ENCODE peak calls at places on chromosomes 5 and 9, in ten cellular contexts. One of them, this sample, is unnamed. For H3K4me1, the result is how much of the 10 kb centered on the place peaks cover.

GRCh38 chr9:101458955-101459631 is 23.5 kb upstream of the ALDOB start:
- DNase-seq in heart left ventricle: no peak
- DNase-seq in transverse colon: no peak
- DNase-seq in upper lobe of right lung: no peak
- DNase-seq in CD8-positive, alpha-beta memory T cell: no peak
- DNase-seq in mesenchymal stem cell: peak
- DNase-seq in heart right ventricle: no peak
- DNase-seq in CD4-positive, alpha-beta memory T cell: peak
- DNase-seq in mammary epithelial cell: peak
- DNase-seq in astrocyte: peak
- DNase-seq in this sample: peak

GRCh38 chr9:613771-614347 is 227.6 kb upstream of the DMRT1 start:
- DNase-seq in CD8-positive, alpha-beta memory T cell: no peak
- DNase-seq in CD4-positive, alpha-beta memory T cell: peak
- DNase-seq in upper lobe of right lung: peak
- DNase-seq in astrocyte: peak
- DNase-seq in transverse colon: peak
- DNase-seq in heart left ventricle: peak
- DNase-seq in heart right ventricle: peak
- DNase-seq in mesenchymal stem cell: peak
- DNase-seq in mammary epithelial cell: peak
- DNase-seq in this sample: peak

GRCh38 chr5:125190232-125191051 is 444.0 kb upstream of the ZNF608 start:
- DNase-seq in heart right ventricle: no peak
- DNase-seq in heart left ventricle: no peak
- DNase-seq in transverse colon: no peak
- DNase-seq in astrocyte: no peak
- DNase-seq in CD8-positive, alpha-beta memory T cell: no peak
- DNase-seq in CD4-positive, alpha-beta memory T cell: no peak
- DNase-seq in mammary epithelial cell: peak
- DNase-seq in mesenchymal stem cell: peak
- DNase-seq in upper lobe of right lung: no peak
- DNase-seq in this sample: no peak

GRCh38 chr9:35905912-35906679 is at the start of gene HRCT1:
- DNase-seq in mesenchymal stem cell: peak
- DNase-seq in upper lobe of right lung: peak
- DNase-seq in CD4-positive, alpha-beta memory T cell: no peak
- DNase-seq in heart left ventricle: peak
- DNase-seq in heart right ventricle: peak
- DNase-seq in transverse colon: peak
- DNase-seq in astrocyte: peak
- DNase-seq in CD8-positive, alpha-beta memory T cell: no peak
- DNase-seq in mammary epithelial cell: peak
- DNase-seq in this sample: peak

GRCh38 chr5:66518753-66519152 is 77.4 kb upstream of the MAST4 start:
- DNase-seq in CD4-positive, alpha-beta memory T cell: no peak
- DNase-seq in mesenchymal stem cell: no peak
- DNase-seq in transverse colon: no peak
- DNase-seq in upper lobe of right lung: no peak
- DNase-seq in astrocyte: peak
- DNase-seq in heart right ventricle: no peak
- DNase-seq in heart left ventricle: no peak
- DNase-seq in CD8-positive, alpha-beta memory T cell: no peak
- DNase-seq in mammary epithelial cell: peak
- DNase-seq in this sample: peak

GRCh38 chr9:135478191-135478590 is 1.4 kb upstream of the PPP1R26 start:
- DNase-seq in mammary epithelial cell: no peak
- DNase-seq in upper lobe of right lung: no peak
- DNase-seq in heart left ventricle: no peak
- DNase-seq in transverse colon: no peak
- DNase-seq in astrocyte: no peak
- DNase-seq in heart right ventricle: no peak
- DNase-seq in CD8-positive, alpha-beta memory T cell: no peak
- DNase-seq in CD4-positive, alpha-beta memory T cell: no peak
- DNase-seq in mesenchymal stem cell: no peak
- DNase-seq in this sample: no peak

GRCh38 chr5:65142511-65143011 is 339.2 kb downstream of the ADAMTS6 start:
- DNase-seq in astrocyte: peak
- DNase-seq in heart left ventricle: no peak
- DNase-seq in transverse colon: no peak
- DNase-seq in upper lobe of right lung: no peak
- DNase-seq in CD4-positive, alpha-beta memory T cell: no peak
- DNase-seq in mammary epithelial cell: no peak
- DNase-seq in mesenchymal stem cell: peak
- DNase-seq in heart right ventricle: no peak
- DNase-seq in CD8-positive, alpha-beta memory T cell: no peak
- DNase-seq in this sample: no peak

GRCh38 chr5:3220638-3221288 is 374.9 kb upstream of the IRX1 start:
- DNase-seq in CD8-positive, alpha-beta memory T cell: no peak
- DNase-seq in CD4-positive, alpha-beta memory T cell: no peak
- DNase-seq in astrocyte: no peak
- DNase-seq in upper lobe of right lung: no peak
- DNase-seq in transverse colon: no peak
- DNase-seq in heart right ventricle: no peak
- DNase-seq in mesenchymal stem cell: no peak
- DNase-seq in heart left ventricle: no peak
- DNase-seq in mammary epithelial cell: no peak
- DNase-seq in this sample: no peak

GRCh38 chr5:81971086-81971693 is 633 bp upstream of the ATG10 start:
- DNase-seq in astrocyte: peak
- DNase-seq in upper lobe of right lung: no peak
- DNase-seq in CD4-positive, alpha-beta memory T cell: peak
- DNase-seq in mesenchymal stem cell: peak
- DNase-seq in CD8-positive, alpha-beta memory T cell: no peak
- DNase-seq in heart right ventricle: no peak
- DNase-seq in mammary epithelial cell: no peak
- DNase-seq in transverse colon: peak
- DNase-seq in heart left ventricle: no peak
- DNase-seq in this sample: no peak

GRCh38 chr5:88883566-88884434 is 816 bp upstream of the MEF2C start:
- DNase-seq in CD8-positive, alpha-beta memory T cell: no peak
- DNase-seq in upper lobe of right lung: peak
- DNase-seq in transverse colon: peak
- DNase-seq in mesenchymal stem cell: peak
- DNase-seq in heart left ventricle: peak
- DNase-seq in CD4-positive, alpha-beta memory T cell: no peak
- DNase-seq in heart right ventricle: peak
- DNase-seq in astrocyte: peak
- DNase-seq in mammary epithelial cell: peak
- DNase-seq in this sample: peak

GRCh38 chr5:58922392-58923171 is 339.7 kb downstream of the RAB3C start:
- DNase-seq in astrocyte: peak
- DNase-seq in upper lobe of right lung: peak
- DNase-seq in CD8-positive, alpha-beta memory T cell: no peak
- DNase-seq in transverse colon: peak
- DNase-seq in CD4-positive, alpha-beta memory T cell: no peak
- DNase-seq in heart right ventricle: peak
- DNase-seq in mesenchymal stem cell: no peak
- DNase-seq in mammary epithelial cell: no peak
- DNase-seq in heart left ventricle: peak
- DNase-seq in this sample: peak

GRCh38 chr9:123550012-123550411 is 194.0 kb downstream of the CRB2 start:
- DNase-seq in mammary epithelial cell: no peak
- DNase-seq in upper lobe of right lung: no peak
- DNase-seq in heart right ventricle: no peak
- DNase-seq in transverse colon: no peak
- DNase-seq in CD4-positive, alpha-beta memory T cell: no peak
- DNase-seq in astrocyte: peak
- DNase-seq in heart left ventricle: no peak
- DNase-seq in mesenchymal stem cell: no peak
- DNase-seq in CD8-positive, alpha-beta memory T cell: no peak
- DNase-seq in this sample: no peak

GRCh38 chr5:97297063-97297715 is 114.1 kb upstream of the RIOK2 start:
- DNase-seq in upper lobe of right lung: no peak
- DNase-seq in heart left ventricle: no peak
- DNase-seq in heart right ventricle: no peak
- DNase-seq in transverse colon: peak
- DNase-seq in CD8-positive, alpha-beta memory T cell: no peak
- DNase-seq in mammary epithelial cell: peak
- DNase-seq in CD4-positive, alpha-beta memory T cell: no peak
- DNase-seq in astrocyte: peak
- DNase-seq in mesenchymal stem cell: peak
- DNase-seq in this sample: no peak

GRCh38 chr9:82457281-82457680 is 468.7 kb downstream of the SPATA31D1 start:
- DNase-seq in transverse colon: no peak
- DNase-seq in CD8-positive, alpha-beta memory T cell: no peak
- DNase-seq in upper lobe of right lung: no peak
- DNase-seq in astrocyte: no peak
- DNase-seq in CD4-positive, alpha-beta memory T cell: no peak
- DNase-seq in heart left ventricle: no peak
- DNase-seq in mesenchymal stem cell: peak
- DNase-seq in heart right ventricle: no peak
- DNase-seq in mammary epithelial cell: no peak
- DNase-seq in this sample: no peak

GRCh38 chr5:61319388-61320146 is 12.5 kb upstream of the ZSWIM6 start:
- DNase-seq in heart right ventricle: no peak
- DNase-seq in upper lobe of right lung: no peak
- DNase-seq in mammary epithelial cell: no peak
- DNase-seq in mesenchymal stem cell: peak
- DNase-seq in CD8-positive, alpha-beta memory T cell: no peak
- DNase-seq in astrocyte: no peak
- DNase-seq in transverse colon: peak
- DNase-seq in heart left ventricle: no peak
- DNase-seq in CD4-positive, alpha-beta memory T cell: no peak
- DNase-seq in this sample: peak

GRCh38 chr5:54273715-54274114 is 36.7 kb downstream of the ARL15 start:
- DNase-seq in CD4-positive, alpha-beta memory T cell: no peak
- DNase-seq in upper lobe of right lung: no peak
- DNase-seq in CD8-positive, alpha-beta memory T cell: no peak
- DNase-seq in astrocyte: no peak
- DNase-seq in heart left ventricle: no peak
- DNase-seq in mammary epithelial cell: no peak
- DNase-seq in heart right ventricle: no peak
- DNase-seq in transverse colon: no peak
- DNase-seq in mesenchymal stem cell: no peak
- DNase-seq in this sample: no peak

GRCh38 chr5:127398508-127398907 is 107.9 kb downstream of the MEGF10 start:
- DNase-seq in heart right ventricle: no peak
- DNase-seq in heart left ventricle: no peak
- DNase-seq in transverse colon: no peak
- DNase-seq in mesenchymal stem cell: no peak
- DNase-seq in CD4-positive, alpha-beta memory T cell: no peak
- DNase-seq in mammary epithelial cell: no peak
- DNase-seq in CD8-positive, alpha-beta memory T cell: no peak
- DNase-seq in upper lobe of right lung: no peak
- DNase-seq in astrocyte: no peak
- DNase-seq in this sample: no peak

GRCh38 chr5:7445066-7445465 is 49.1 kb downstream of the ADCY2 start:
- DNase-seq in CD4-positive, alpha-beta memory T cell: no peak
- DNase-seq in upper lobe of right lung: no peak
- DNase-seq in CD8-positive, alpha-beta memory T cell: no peak
- DNase-seq in mammary epithelial cell: no peak
- DNase-seq in mesenchymal stem cell: no peak
- DNase-seq in transverse colon: no peak
- DNase-seq in heart left ventricle: no peak
- DNase-seq in astrocyte: no peak
- DNase-seq in heart right ventricle: no peak
- DNase-seq in this sample: no peak

GRCh38 chr9:116087246-116087645 is 66.3 kb upstream of the PAPPA start:
- DNase-seq in mammary epithelial cell: peak
- DNase-seq in mesenchymal stem cell: peak
- DNase-seq in CD4-positive, alpha-beta memory T cell: no peak
- DNase-seq in transverse colon: no peak
- DNase-seq in astrocyte: peak
- DNase-seq in heart right ventricle: peak
- DNase-seq in CD8-positive, alpha-beta memory T cell: no peak
- DNase-seq in heart left ventricle: peak
- DNase-seq in upper lobe of right lung: peak
- DNase-seq in this sample: peak

GRCh38 chr9:84146893-84147705 is 166.5 kb downstream of the RMI1 start:
- DNase-seq in heart left ventricle: no peak
- DNase-seq in mammary epithelial cell: no peak
- DNase-seq in astrocyte: no peak
- DNase-seq in CD4-positive, alpha-beta memory T cell: no peak
- DNase-seq in heart right ventricle: no peak
- DNase-seq in transverse colon: no peak
- DNase-seq in mesenchymal stem cell: peak
- DNase-seq in CD8-positive, alpha-beta memory T cell: no peak
- DNase-seq in upper lobe of right lung: no peak
- DNase-seq in this sample: no peak

GRCh38 chr9:5450360-5451051 is at the start of gene CD274:
- DNase-seq in CD8-positive, alpha-beta memory T cell: peak
- DNase-seq in heart left ventricle: peak
- DNase-seq in mesenchymal stem cell: peak
- DNase-seq in astrocyte: peak
- DNase-seq in mammary epithelial cell: peak
- DNase-seq in heart right ventricle: peak
- DNase-seq in upper lobe of right lung: peak
- DNase-seq in CD4-positive, alpha-beta memory T cell: peak
- DNase-seq in transverse colon: peak
- DNase-seq in this sample: peak

GRCh38 chr9:106933470-106933869 is 70.5 kb downstream of the ZNF462 start:
- DNase-seq in mammary epithelial cell: no peak
- DNase-seq in CD8-positive, alpha-beta memory T cell: no peak
- DNase-seq in heart right ventricle: no peak
- DNase-seq in astrocyte: no peak
- DNase-seq in upper lobe of right lung: no peak
- DNase-seq in transverse colon: no peak
- DNase-seq in heart left ventricle: no peak
- DNase-seq in CD4-positive, alpha-beta memory T cell: no peak
- DNase-seq in mesenchymal stem cell: no peak
- DNase-seq in this sample: no peak
- H3K27ac ChIP-seq in mammary epithelial cell: no peak
- H3K27ac ChIP-seq in CD8-positive, alpha-beta memory T cell: no peak
- H3K27ac ChIP-seq in heart right ventricle: no peak
- H3K27ac ChIP-seq in astrocyte: no peak
- H3K27ac ChIP-seq in upper lobe of right lung: no peak
- H3K27ac ChIP-seq in transverse colon: no peak
- H3K27ac ChIP-seq in heart left ventricle: no peak
- H3K27ac ChIP-seq in CD4-positive, alpha-beta memory T cell: no peak
- H3K27ac ChIP-seq in mesenchymal stem cell: no peak
- H3K27ac ChIP-seq in this sample: no peak

GRCh38 chr9:69178583-69179011 is 4.5 kb downstream of the TJP2 start:
- DNase-seq in transverse colon: no peak
- DNase-seq in CD4-positive, alpha-beta memory T cell: peak
- DNase-seq in mesenchymal stem cell: peak
- DNase-seq in CD8-positive, alpha-beta memory T cell: no peak
- DNase-seq in upper lobe of right lung: no peak
- DNase-seq in astrocyte: peak
- DNase-seq in heart right ventricle: no peak
- DNase-seq in mammary epithelial cell: peak
- DNase-seq in heart left ventricle: no peak
- DNase-seq in this sample: no peak
- H3K4me1 ChIP-seq in transverse colon: under half
- H3K4me1 ChIP-seq in CD4-positive, alpha-beta memory T cell: under half
- H3K4me1 ChIP-seq in mesenchymal stem cell: under half
- H3K4me1 ChIP-seq in CD8-positive, alpha-beta memory T cell: under half
- H3K4me1 ChIP-seq in upper lobe of right lung: half or more
- H3K4me1 ChIP-seq in astrocyte: under half
- H3K4me1 ChIP-seq in heart right ventricle: half or more
- H3K4me1 ChIP-seq in mammary epithelial cell: half or more
- H3K4me1 ChIP-seq in heart left ventricle: half or more
- H3K4me1 ChIP-seq in this sample: half or more

GRCh38 chr5:43649256-43649655 is 46.3 kb downstream of the NNT start:
- DNase-seq in transverse colon: no peak
- DNase-seq in mammary epithelial cell: no peak
- DNase-seq in CD4-positive, alpha-beta memory T cell: no peak
- DNase-seq in heart right ventricle: no peak
- DNase-seq in CD8-positive, alpha-beta memory T cell: no peak
- DNase-seq in upper lobe of right lung: no peak
- DNase-seq in mesenchymal stem cell: peak
- DNase-seq in astrocyte: peak
- DNase-seq in heart left ventricle: no peak
- DNase-seq in this sample: no peak
- H3K27ac ChIP-seq in transverse colon: no peak
- H3K27ac ChIP-seq in mammary epithelial cell: no peak
- H3K27ac ChIP-seq in CD4-positive, alpha-beta memory T cell: no peak
- H3K27ac ChIP-seq in heart right ventricle: no peak
- H3K27ac ChIP-seq in CD8-positive, alpha-beta memory T cell: no peak
- H3K27ac ChIP-seq in upper lobe of right lung: no peak
- H3K27ac ChIP-seq in mesenchymal stem cell: peak
- H3K27ac ChIP-seq in astrocyte: peak
- H3K27ac ChIP-seq in heart left ventricle: no peak
- H3K27ac ChIP-seq in this sample: no peak

GRCh38 chr9:105144841-105145240 is 99.6 kb upstream of the SLC44A1 start:
- DNase-seq in astrocyte: no peak
- DNase-seq in heart right ventricle: no peak
- DNase-seq in CD4-positive, alpha-beta memory T cell: no peak
- DNase-seq in CD8-positive, alpha-beta memory T cell: no peak
- DNase-seq in mesenchymal stem cell: no peak
- DNase-seq in transverse colon: no peak
- DNase-seq in heart left ventricle: no peak
- DNase-seq in mammary epithelial cell: no peak
- DNase-seq in upper lobe of right lung: no peak
- DNase-seq in this sample: no peak
- H3K4me1 ChIP-seq in astrocyte: under half
- H3K4me1 ChIP-seq in heart right ventricle: under half
- H3K4me1 ChIP-seq in CD4-positive, alpha-beta memory T cell: under half
- H3K4me1 ChIP-seq in CD8-positive, alpha-beta memory T cell: under half
- H3K4me1 ChIP-seq in mesenchymal stem cell: under half
- H3K4me1 ChIP-seq in transverse colon: under half
- H3K4me1 ChIP-seq in heart left ventricle: under half
- H3K4me1 ChIP-seq in mammary epithelial cell: under half
- H3K4me1 ChIP-seq in upper lobe of right lung: under half
- H3K4me1 ChIP-seq in this sample: under half

This sample was measured in body of pancreas.